ENCODE peak calls at places on chromosomes 2 and 18, in ten cellular contexts. U is astrocyte, L is neural progenitor cell, K is fibroblast of lung, Q is lower lobe of right lung, M is MM.1S, B is left ventricle myocardium inferior, W is prostate gland, V is osteoblast, G is cardiac muscle cell. F is an unnamed sample.

GRCh38 chr18:9323750-9324445 is 10.7 kb upstream of the TWSG1 start:
- DNase-seq in G (no peak), V (no peak), Q (no peak), M (no peak), L (no peak), B (no peak), K (peak; percentile 64), U (peak; percentile 93), W (no peak), F (no peak)

GRCh38 chr2:121061633-121062032 is 223.4 kb downstream of the TFCP2L1 start:
- DNase-seq in K (no peak), Q (no peak), L (no peak), U (no peak), W (no peak), M (no peak), B (no peak), G (no peak), V (no peak), F (no peak)

GRCh38 chr2:174768557-174768956 is 4.3 kb upstream of the CHRNA1 start:
- DNase-seq in U (no peak), B (no peak), W (no peak), M (no peak), G (no peak), L (peak; percentile 21), Q (no peak), V (no peak), K (no peak), F (no peak)

GRCh38 chr2:100730290-100730868 is 89.6 kb upstream of the NPAS2 start:
- DNase-seq in U (peak; percentile 53), G (peak; percentile 61), V (no peak), W (peak; percentile 53), M (peak; percentile 27), L (peak; percentile 77), K (peak; percentile 85), Q (peak; percentile 61), B (peak; percentile 61), F (no peak)

GRCh38 chr2:5555636-5556035 is 136.5 kb upstream of the SOX11 start:
- DNase-seq in L (no peak), B (no peak), G (no peak), U (no peak), W (no peak), M (no peak), V (no peak), K (no peak), Q (no peak), F (no peak)

GRCh38 chr2:234919711-234920110 is 32.1 kb upstream of the SH3BP4 start:
- DNase-seq in W (no peak), M (no peak), B (no peak), V (no peak), U (peak; percentile 42), K (no peak), G (no peak), Q (no peak), L (no peak), F (no peak)

GRCh38 chr2:218427741-218428140 is 8.8 kb downstream of the VIL1 start:
- DNase-seq in M (no peak), B (no peak), V (peak; percentile 36), K (no peak), G (no peak), L (no peak), W (no peak), Q (peak; percentile 45), U (no peak), F (no peak)

GRCh38 chr2:109238580-109238979 is 109.6 kb downstream of the SH3RF3 start:
- DNase-seq in B (peak; percentile 70), V (no peak), U (peak; percentile 57), G (no peak), K (peak; percentile 97), M (peak; percentile 79), W (no peak), L (no peak), Q (peak; percentile 89), F (peak; percentile 58)

GRCh38 chr2:230658577-230658876 is 54.1 kb upstream of the CAB39 start:
- DNase-seq in B (no peak), W (no peak), V (no peak), L (no peak), M (no peak), U (no peak), G (no peak), K (no peak), Q (no peak), F (no peak)

GRCh38 chr2:230661072-230661957 is 51.3 kb upstream of the CAB39 start:
- DNase-seq in U (no peak), G (no peak), M (peak; percentile 82), W (no peak), B (no peak), L (no peak), V (no peak), K (no peak), Q (no peak), F (no peak)

GRCh38 chr2:230657906-230658305 is 54.7 kb upstream of the CAB39 start:
- DNase-seq in G (no peak), M (no peak), K (no peak), L (no peak), W (no peak), U (no peak), Q (no peak), V (no peak), B (no peak), F (no peak)

GRCh38 chr2:230658877-230659652 is 53.6 kb upstream of the CAB39 start:
- DNase-seq in W (no peak), G (no peak), M (no peak), U (no peak), Q (no peak), L (no peak), K (no peak), V (peak; percentile 11), B (no peak), F (no peak)

GRCh38 chr2:230660294-230661060 is 52.2 kb upstream of the CAB39 start:
- DNase-seq in W (no peak), B (peak; percentile 60), V (no peak), M (peak; percentile 87), G (no peak), U (no peak), Q (peak; percentile 75), K (no peak), L (no peak), F (peak; percentile 19)
- H3K4me1 ChIP-seq in W (no peaks in the 10 kb centered on the region), B (peaks cover 17% of the 10 kb centered on the region), V (no peaks in the 10 kb centered on the region), M (peaks cover 35% of the 10 kb centered on the region), G (no peaks in the 10 kb centered on the region), U (peaks cover 6% of the 10 kb centered on the region), Q (peaks cover 63% of the 10 kb centered on the region), K (no peaks in the 10 kb centered on the region), L (no peaks in the 10 kb centered on the region), F (no peaks in the 10 kb centered on the region)

GRCh38 chr2:54407693-54408092 is 48.4 kb upstream of the SPTBN1 start:
- DNase-seq in W (no peak), V (no peak), L (no peak), K (no peak), B (no peak), M (no peak), Q (no peak), U (peak; percentile 20), G (peak; percentile 32), F (no peak)

GRCh38 chr2:54406031-54406430 is 50.1 kb upstream of the SPTBN1 start:
- DNase-seq in G (no peak), L (no peak), B (no peak), U (no peak), W (no peak), V (no peak), K (no peak), Q (no peak), M (no peak), F (no peak)

GRCh38 chr2:54411801-54412354 is 44.2 kb upstream of the SPTBN1 start:
- DNase-seq in U (peak; percentile 22), M (no peak), Q (no peak), G (peak; percentile 36), L (no peak), K (peak; percentile 42), V (peak; percentile 18), W (no peak), B (no peak), F (no peak)

GRCh38 chr2:54404270-54404669 is 51.9 kb upstream of the SPTBN1 start:
- DNase-seq in M (no peak), U (peak; percentile 17), L (no peak), V (no peak), W (no peak), B (no peak), G (no peak), Q (no peak), K (peak; percentile 78), F (no peak)

DNA sequence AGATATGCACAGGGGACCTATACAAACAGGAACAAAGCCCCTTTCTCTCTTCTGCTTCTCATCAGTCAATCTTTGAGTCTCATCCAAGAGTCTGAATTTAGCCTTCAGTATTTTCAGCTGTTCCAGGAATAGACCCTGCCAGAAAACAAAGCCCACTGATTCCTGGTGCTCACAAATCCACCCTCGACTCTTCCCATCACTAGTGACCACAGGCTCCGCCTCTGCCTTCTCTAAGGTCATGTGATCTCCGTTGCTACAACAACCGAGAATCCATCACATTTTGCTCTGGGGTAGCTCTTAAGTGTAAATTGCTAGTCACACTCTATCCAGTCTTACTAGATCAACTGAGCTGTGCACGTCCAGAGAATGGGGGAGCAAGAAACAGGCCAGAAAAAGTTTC is 46.4 kb upstream of the SPTBN1 start:
- DNase-seq in B (no peak), L (no peak), G (peak; percentile 22), K (no peak), W (no peak), V (no peak), Q (no peak), M (no peak), U (peak; percentile 11), F (no peak)
- H3K9me3 ChIP-seq in B (no peaks in the 10 kb centered on the region), L (no peaks in the 10 kb centered on the region), G (no peaks in the 10 kb centered on the region), K (no peaks in the 10 kb centered on the region), W (no peaks in the 10 kb centered on the region), V (no peaks in the 10 kb centered on the region), Q (no peaks in the 10 kb centered on the region), M (no peaks in the 10 kb centered on the region), U (no peaks in the 10 kb centered on the region), F (no peaks in the 10 kb centered on the region)

DNA sequence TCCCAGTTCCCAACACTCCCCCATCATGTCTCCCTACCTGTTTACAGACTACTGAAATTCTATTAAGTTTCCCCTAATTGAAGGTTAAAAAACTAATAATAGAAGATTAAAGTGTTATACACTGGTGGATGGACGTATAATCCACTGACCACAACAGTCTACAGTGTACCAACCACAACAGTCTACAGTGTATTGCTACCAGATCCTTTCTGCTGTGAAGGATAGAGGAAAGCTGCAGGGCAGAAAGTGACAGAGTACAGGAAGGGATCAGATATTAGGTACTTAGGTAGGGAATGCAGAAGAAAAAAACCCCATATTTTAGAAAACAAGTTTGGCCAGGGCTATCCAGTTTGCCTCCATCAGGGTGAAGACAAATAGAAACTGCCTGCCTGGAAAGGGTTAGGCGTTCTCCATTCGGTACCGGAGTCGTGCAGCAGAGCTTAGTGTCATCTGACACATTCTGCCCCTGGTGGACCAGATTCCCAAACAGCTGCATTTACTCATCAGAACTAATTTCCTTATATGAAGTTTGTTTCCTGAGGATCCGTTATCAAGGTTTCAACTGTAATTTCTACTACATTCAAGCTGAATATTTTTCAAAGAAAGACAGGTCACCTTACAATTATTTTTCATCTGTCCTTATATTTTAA is 49.9 kb downstream of the KLF7 start:
- DNase-seq in K (peak; percentile 68), W (no peak), B (peak; percentile 31), M (no peak), V (peak; percentile 81), U (no peak), Q (no peak), G (no peak), L (peak; percentile 42), F (peak; percentile 31)
- TF ChIP-seq CTCF in K (peak; percentile 25), W (no peak), B (peak; percentile 47), M (no peak), V (peak; percentile 28), U (peak; percentile 13), Q (no peak), G (peak; percentile 28), L (peak; percentile 30), F (peak; percentile 5)

GRCh38 chr2:119947535-119947934 is 65.3 kb upstream of the EPB41L5 start:
- DNase-seq in W (no peak), U (no peak), G (no peak), Q (no peak), M (no peak), B (no peak), K (no peak), L (no peak), V (no peak), F (no peak)

GRCh38 chr2:119950966-119951365 is 61.9 kb upstream of the EPB41L5 start:
- DNase-seq in K (peak; percentile 79), V (no peak), U (no peak), G (no peak), M (no peak), B (no peak), Q (no peak), W (no peak), L (no peak), F (no peak)
- H3K4me1 ChIP-seq in K (no peaks in the 10 kb centered on the region), V (no peaks in the 10 kb centered on the region), U (no peaks in the 10 kb centered on the region), G (no peaks in the 10 kb centered on the region), M (no peaks in the 10 kb centered on the region), B (no peaks in the 10 kb centered on the region), Q (no peaks in the 10 kb centered on the region), W (no peaks in the 10 kb centered on the region), L (no peaks in the 10 kb centered on the region), F (no peaks in the 10 kb centered on the region)

F was measured in uterus.